ENCODE peak calls at places on chromosomes 3 and 15, in five cellular contexts. V is nephron progenitor cell, J is B cell, S is H9, F is GM23338. U is an unnamed sample.

GRCh38 chr15:78616506-78616905 is 4.3 kb downstream of the CHRNA3 start:
- DNase-seq in V (no peak), J (no peak), S (peak), F (no peak), U (no peak)

GRCh38 chr3:143203142-143203541 is 83.6 kb downstream of the CHST2 start:
- DNase-seq in V (no peak), J (no peak), S (no peak), F (no peak), U (no peak)

GRCh38 chr3:29759021-29759359 is 478.1 kb downstream of the RBMS3 start:
- DNase-seq in V (no peak), J (no peak), S (no peak), F (no peak), U (no peak)

GRCh38 chr3:154898916-154899315 is 181.2 kb upstream of the MME start:
- DNase-seq in V (no peak), J (no peak), S (no peak), F (no peak), U (no peak)

GRCh38 chr15:26864664-26865191 is 2.1 kb upstream of the GABRA5 start:
- DNase-seq in V (peak), J (no peak), S (peak), F (peak), U (peak)

GRCh38 chr3:99396651-99397050 is 241.7 kb upstream of the COL8A1 start:
- DNase-seq in V (no peak), J (no peak), S (no peak), F (no peak), U (no peak)

GRCh38 chr3:141663993-141664392 is 74.1 kb upstream of the RNF7 start:
- DNase-seq in V (peak), J (no peak), S (no peak), F (peak), U (no peak)

GRCh38 chr3:5972586-5972985 is 785.1 kb downstream of the EDEM1 start:
- DNase-seq in V (no peak), J (no peak), S (no peak), F (no peak), U (no peak)

GRCh38 chr3:195895900-195896360 is 12.4 kb downstream of the TNK2 start:
- DNase-seq in V (peak), J (peak), S (no peak), F (peak), U (peak)

GRCh38 chr3:140398387-140398786 is 279.5 kb upstream of the TRIM42 start:
- DNase-seq in V (no peak), J (no peak), S (no peak), F (no peak), U (no peak)

GRCh38 chr3:135513106-135514063 is 452.1 kb upstream of the PPP2R3A start:
- DNase-seq in V (no peak), J (no peak), S (peak), F (peak), U (no peak)

GRCh38 chr3:102741105-102741504 is 306.3 kb downstream of the ZPLD1 start:
- DNase-seq in V (no peak), J (no peak), S (peak), F (peak), U (no peak)

GRCh38 chr15:46897266-46897665 is 820.0 kb upstream of the SEMA6D start:
- DNase-seq in V (no peak), J (no peak), S (no peak), F (no peak), U (no peak)
- TF ChIP-seq CTCF in V (no peak), J (no peak), S (no peak), F (no peak), U (no peak)

GRCh38 chr15:95826831-95827230 is 503.7 kb upstream of the NR2F2 start:
- DNase-seq in V (no peak), J (no peak), S (no peak), F (peak), U (no peak)
- TF ChIP-seq CTCF in V (no peak), J (no peak), S (peak), F (peak), U (no peak)

GRCh38 chr3:182445576-182445975 is 347.7 kb upstream of the ATP11B start:
- DNase-seq in V (no peak), J (no peak), S (no peak), F (no peak), U (no peak)
- TF ChIP-seq CTCF in V (no peak), J (no peak), S (no peak), F (no peak), U (no peak)

GRCh38 chr3:78606756-78607155 is 1161.0 kb downstream of the ROBO1 start:
- DNase-seq in V (no peak), J (no peak), S (no peak), F (no peak), U (no peak)
- TF ChIP-seq CTCF in V (no peak), J (no peak), S (no peak), F (no peak), U (no peak)

DNA sequence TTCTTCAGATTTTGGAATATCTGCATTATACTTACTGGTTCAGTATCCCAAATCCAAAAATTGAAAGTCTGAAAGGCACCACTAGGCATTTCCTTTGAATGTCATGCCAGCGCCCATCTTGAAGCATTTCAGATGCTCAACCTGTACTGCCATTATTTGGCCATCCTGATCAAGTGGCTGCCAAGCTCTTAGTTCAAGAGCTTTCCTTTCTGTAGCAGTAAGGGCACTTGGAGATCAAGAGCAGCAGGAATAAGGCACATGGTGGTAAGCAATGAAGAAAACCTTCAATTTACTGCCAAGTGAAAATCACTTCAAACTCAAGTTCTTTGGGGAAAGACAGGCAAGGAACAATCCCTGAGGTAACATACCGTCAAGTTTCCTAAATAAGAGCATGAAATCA is 10.0 kb downstream of the RHOA start:
- DNase-seq in V (no peak), J (no peak), S (no peak), F (no peak), U (no peak)
- TF ChIP-seq CTCF in V (no peak), J (no peak), S (no peak), F (no peak), U (no peak)

GRCh38 chr15:88345962-88346361 is 89.4 kb upstream of the NTRK3 start:
- DNase-seq in V (no peak), J (no peak), S (no peak), F (no peak), U (no peak)

GRCh38 chr15:88342666-88343065 is 86.1 kb upstream of the NTRK3 start:
- DNase-seq in V (no peak), J (no peak), S (no peak), F (no peak), U (no peak)

GRCh38 chr15:88344786-88345185 is 88.2 kb upstream of the NTRK3 start:
- DNase-seq in V (no peak), J (no peak), S (no peak), F (no peak), U (no peak)

GRCh38 chr15:88337993-88338392 is 81.5 kb upstream of the NTRK3 start:
- DNase-seq in V (no peak), J (no peak), S (no peak), F (peak), U (no peak)

DNA sequence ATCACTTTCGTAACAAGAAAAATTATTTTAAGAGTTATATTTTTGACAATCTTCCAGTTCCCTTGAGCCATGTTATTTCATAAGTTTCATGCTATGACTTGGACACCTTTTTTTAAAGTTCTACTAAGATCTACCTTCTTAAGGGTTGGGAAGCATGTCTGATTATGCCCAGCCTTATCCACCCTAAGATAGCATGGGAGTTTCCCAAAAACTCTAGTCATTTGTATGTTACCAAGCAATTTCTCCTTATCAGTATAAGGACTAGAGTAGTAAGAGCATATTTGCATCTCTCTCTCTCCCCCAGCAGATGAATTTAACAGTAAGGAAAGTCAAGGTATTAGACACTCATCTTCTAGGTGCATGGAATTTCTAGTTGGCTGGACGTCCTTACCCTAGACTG is 85.1 kb upstream of the NTRK3 start:
- DNase-seq in V (no peak), J (no peak), S (no peak), F (no peak), U (no peak)
- TF ChIP-seq CTCF in V (no peak), J (no peak), S (no peak), F (no peak), U (no peak)

U was measured in glutamatergic neuron.